ENCODE peak calls at places on chromosomes 1 and 21, in eight cellular contexts. One of them, this sample, is unnamed.
A peak's percentile ranks its signal among the peaks of the same experiment; 100 is the strongest.

GRCh38 chr1:30823969-30824735 is 66.6 kb upstream of the LAPTM5 start:
- DNase-seq in fibroblast of the aortic adventitia: peak; percentile 100
- DNase-seq in kidney epithelial cell: peak; percentile 99
- DNase-seq in ovary: peak; percentile 97
- DNase-seq in AG09319: peak; percentile 99
- DNase-seq in body of pancreas: peak; percentile 97
- DNase-seq in chondrocyte: peak; percentile 98
- DNase-seq in A549: peak; percentile 93
- DNase-seq in this sample: peak; percentile 97

GRCh38 chr1:71587961-71588360 is 507.1 kb upstream of the ZRANB2 start:
- DNase-seq in fibroblast of the aortic adventitia: peak; percentile 69
- DNase-seq in kidney epithelial cell: no peak
- DNase-seq in ovary: no peak
- DNase-seq in AG09319: peak; percentile 18
- DNase-seq in body of pancreas: no peak
- DNase-seq in chondrocyte: no peak
- DNase-seq in A549: no peak
- DNase-seq in this sample: no peak

GRCh38 chr1:205179842-205180241 is 31.7 kb downstream of the DSTYK start:
- DNase-seq in fibroblast of the aortic adventitia: no peak
- DNase-seq in kidney epithelial cell: no peak
- DNase-seq in ovary: no peak
- DNase-seq in AG09319: no peak
- DNase-seq in body of pancreas: no peak
- DNase-seq in chondrocyte: no peak
- DNase-seq in A549: no peak
- DNase-seq in this sample: no peak

GRCh38 chr1:204477036-204477740 is 17.4 kb downstream of the PIK3C2B start:
- DNase-seq in fibroblast of the aortic adventitia: no peak
- DNase-seq in kidney epithelial cell: no peak
- DNase-seq in ovary: no peak
- DNase-seq in AG09319: no peak
- DNase-seq in body of pancreas: no peak
- DNase-seq in chondrocyte: no peak
- DNase-seq in A549: no peak
- DNase-seq in this sample: no peak

GRCh38 chr1:20724364-20725188 is 6.8 kb upstream of the KIF17 start:
- DNase-seq in fibroblast of the aortic adventitia: no peak
- DNase-seq in kidney epithelial cell: no peak
- DNase-seq in ovary: peak; percentile 14
- DNase-seq in AG09319: no peak
- DNase-seq in body of pancreas: no peak
- DNase-seq in chondrocyte: peak; percentile 74
- DNase-seq in A549: no peak
- DNase-seq in this sample: no peak

GRCh38 chr1:9689011-9689706 is 37.6 kb downstream of the PIK3CD start:
- DNase-seq in fibroblast of the aortic adventitia: peak; percentile 58
- DNase-seq in kidney epithelial cell: no peak
- DNase-seq in ovary: peak; percentile 83
- DNase-seq in AG09319: no peak
- DNase-seq in body of pancreas: peak; percentile 85
- DNase-seq in chondrocyte: no peak
- DNase-seq in A549: peak; percentile 61
- DNase-seq in this sample: peak; percentile 94

GRCh38 chr21:29115899-29116298 is 14.5 kb upstream of the MAP3K7CL start:
- DNase-seq in fibroblast of the aortic adventitia: no peak
- DNase-seq in kidney epithelial cell: no peak
- DNase-seq in ovary: no peak
- DNase-seq in AG09319: no peak
- DNase-seq in body of pancreas: no peak
- DNase-seq in chondrocyte: no peak
- DNase-seq in A549: no peak
- DNase-seq in this sample: no peak

GRCh38 chr1:173420330-173420806 is 56.8 kb upstream of the PRDX6 start:
- DNase-seq in fibroblast of the aortic adventitia: peak; percentile 88
- DNase-seq in kidney epithelial cell: peak; percentile 16
- DNase-seq in ovary: peak; percentile 64
- DNase-seq in AG09319: peak; percentile 43
- DNase-seq in body of pancreas: peak; percentile 73
- DNase-seq in chondrocyte: no peak
- DNase-seq in A549: peak; percentile 81
- DNase-seq in this sample: peak; percentile 62

GRCh38 chr1:62142550-62142949 is 52.1 kb upstream of the L1TD1 start:
- DNase-seq in fibroblast of the aortic adventitia: no peak
- DNase-seq in kidney epithelial cell: no peak
- DNase-seq in ovary: no peak
- DNase-seq in AG09319: no peak
- DNase-seq in body of pancreas: no peak
- DNase-seq in chondrocyte: no peak
- DNase-seq in A549: no peak
- DNase-seq in this sample: peak; percentile 22

GRCh38 chr1:92410706-92411105 is 76.0 kb downstream of the GFI1 start:
- DNase-seq in fibroblast of the aortic adventitia: no peak
- DNase-seq in kidney epithelial cell: no peak
- DNase-seq in ovary: no peak
- DNase-seq in AG09319: no peak
- DNase-seq in body of pancreas: no peak
- DNase-seq in chondrocyte: no peak
- DNase-seq in A549: no peak
- DNase-seq in this sample: no peak

GRCh38 chr1:154559496-154559950 is 1.1 kb upstream of the UBE2Q1 start:
- DNase-seq in fibroblast of the aortic adventitia: peak; percentile 96
- DNase-seq in kidney epithelial cell: peak; percentile 65
- DNase-seq in ovary: peak; percentile 91
- DNase-seq in AG09319: peak; percentile 82
- DNase-seq in body of pancreas: peak; percentile 95
- DNase-seq in chondrocyte: no peak
- DNase-seq in A549: peak; percentile 94
- DNase-seq in this sample: peak; percentile 86

GRCh38 chr21:38758815-38759214 is 46.9 kb upstream of the ETS2 start:
- DNase-seq in fibroblast of the aortic adventitia: peak; percentile 31
- DNase-seq in kidney epithelial cell: no peak
- DNase-seq in ovary: no peak
- DNase-seq in AG09319: no peak
- DNase-seq in body of pancreas: no peak
- DNase-seq in chondrocyte: no peak
- DNase-seq in A549: no peak
- DNase-seq in this sample: no peak

DNA sequence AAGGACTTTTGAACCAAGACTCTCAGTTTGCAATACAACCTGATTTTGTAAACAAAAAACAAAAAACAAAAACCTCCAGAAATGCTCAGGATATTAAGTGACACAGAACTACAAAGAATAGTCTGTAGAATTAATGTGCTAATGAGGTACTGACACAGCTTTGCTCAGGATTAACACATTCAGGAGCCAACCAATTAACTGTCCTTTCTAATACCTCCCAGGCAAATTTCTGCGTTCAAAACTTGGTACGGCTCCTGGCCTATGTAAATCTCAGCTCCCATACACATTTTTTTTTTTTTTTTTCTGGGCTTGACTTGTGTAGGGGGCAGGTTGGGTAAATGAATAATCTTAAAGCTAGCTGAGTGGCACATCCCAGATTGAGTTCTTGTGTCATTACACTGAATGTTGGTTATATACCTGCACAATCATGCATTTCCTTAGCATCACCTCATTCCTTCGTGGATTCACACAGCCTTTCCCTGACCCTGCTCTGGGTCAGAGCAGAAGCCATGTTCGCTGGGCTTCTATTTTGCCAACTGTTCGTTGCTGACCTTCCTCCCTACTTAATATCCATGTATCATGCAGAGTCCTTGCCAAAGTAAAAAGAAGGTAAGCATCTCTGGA is 12.7 kb upstream of the IER5 start:
- DNase-seq in fibroblast of the aortic adventitia: no peak
- DNase-seq in kidney epithelial cell: no peak
- DNase-seq in ovary: no peak
- DNase-seq in AG09319: no peak
- DNase-seq in body of pancreas: no peak
- DNase-seq in chondrocyte: no peak
- DNase-seq in A549: peak; percentile 71
- DNase-seq in this sample: no peak
- TF ChIP-seq CTCF in fibroblast of the aortic adventitia: no peak
- TF ChIP-seq CTCF in kidney epithelial cell: no peak
- TF ChIP-seq CTCF in ovary: no peak
- TF ChIP-seq CTCF in AG09319: no peak
- TF ChIP-seq CTCF in body of pancreas: no peak
- TF ChIP-seq CTCF in chondrocyte: no peak
- TF ChIP-seq CTCF in A549: no peak
- TF ChIP-seq CTCF in this sample: no peak

DNA sequence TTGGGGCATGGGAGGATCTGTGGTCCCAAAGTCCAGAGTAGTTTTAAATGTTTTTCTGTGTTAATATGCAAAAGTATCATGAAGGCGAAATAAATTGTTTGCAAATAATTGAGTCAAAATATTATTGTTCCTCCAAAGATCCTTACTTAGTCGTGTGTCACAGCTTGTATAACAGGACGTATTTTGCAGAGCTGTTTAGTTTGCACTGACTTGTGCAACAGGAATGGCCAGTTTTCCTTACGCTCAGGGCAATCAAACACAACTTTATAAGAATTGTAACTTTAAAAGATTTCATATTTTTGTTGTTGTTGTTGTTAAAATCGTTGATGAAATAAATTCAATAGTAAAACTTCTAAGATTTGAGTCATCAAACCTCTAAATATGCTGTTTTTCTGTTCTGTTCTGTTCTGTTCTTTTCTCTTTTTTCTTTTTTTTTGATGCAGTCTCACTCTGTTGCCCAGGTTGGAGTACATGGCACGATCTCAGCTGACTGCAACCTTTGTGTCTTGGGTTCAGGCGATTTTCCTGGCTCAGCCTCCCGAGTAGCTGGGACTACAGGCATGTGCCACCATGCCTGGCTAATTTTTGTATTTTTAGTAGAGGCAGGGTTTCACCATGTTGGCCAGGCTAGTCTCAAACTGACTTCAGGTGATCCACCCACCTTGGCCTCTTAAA is 60.6 kb downstream of the UCK2 start:
- DNase-seq in fibroblast of the aortic adventitia: no peak
- DNase-seq in kidney epithelial cell: no peak
- DNase-seq in ovary: no peak
- DNase-seq in AG09319: no peak
- DNase-seq in body of pancreas: no peak
- DNase-seq in chondrocyte: no peak
- DNase-seq in A549: no peak
- DNase-seq in this sample: no peak
- TF ChIP-seq CTCF in fibroblast of the aortic adventitia: no peak
- TF ChIP-seq CTCF in kidney epithelial cell: no peak
- TF ChIP-seq CTCF in ovary: no peak
- TF ChIP-seq CTCF in AG09319: no peak
- TF ChIP-seq CTCF in body of pancreas: no peak
- TF ChIP-seq CTCF in chondrocyte: no peak
- TF ChIP-seq CTCF in A549: no peak
- TF ChIP-seq CTCF in this sample: no peak

GRCh38 chr1:179591592-179592580 is at the start of gene TDRD5:
- DNase-seq in fibroblast of the aortic adventitia: no peak
- DNase-seq in kidney epithelial cell: no peak
- DNase-seq in ovary: no peak
- DNase-seq in AG09319: no peak
- DNase-seq in body of pancreas: peak; percentile 55
- DNase-seq in chondrocyte: peak; percentile 82
- DNase-seq in A549: peak; percentile 44
- DNase-seq in this sample: no peak
- TF ChIP-seq CTCF in fibroblast of the aortic adventitia: no peak
- TF ChIP-seq CTCF in kidney epithelial cell: no peak
- TF ChIP-seq CTCF in ovary: no peak
- TF ChIP-seq CTCF in AG09319: no peak
- TF ChIP-seq CTCF in body of pancreas: no peak
- TF ChIP-seq CTCF in chondrocyte: no peak
- TF ChIP-seq CTCF in A549: no peak
- TF ChIP-seq CTCF in this sample: no peak

DNA sequence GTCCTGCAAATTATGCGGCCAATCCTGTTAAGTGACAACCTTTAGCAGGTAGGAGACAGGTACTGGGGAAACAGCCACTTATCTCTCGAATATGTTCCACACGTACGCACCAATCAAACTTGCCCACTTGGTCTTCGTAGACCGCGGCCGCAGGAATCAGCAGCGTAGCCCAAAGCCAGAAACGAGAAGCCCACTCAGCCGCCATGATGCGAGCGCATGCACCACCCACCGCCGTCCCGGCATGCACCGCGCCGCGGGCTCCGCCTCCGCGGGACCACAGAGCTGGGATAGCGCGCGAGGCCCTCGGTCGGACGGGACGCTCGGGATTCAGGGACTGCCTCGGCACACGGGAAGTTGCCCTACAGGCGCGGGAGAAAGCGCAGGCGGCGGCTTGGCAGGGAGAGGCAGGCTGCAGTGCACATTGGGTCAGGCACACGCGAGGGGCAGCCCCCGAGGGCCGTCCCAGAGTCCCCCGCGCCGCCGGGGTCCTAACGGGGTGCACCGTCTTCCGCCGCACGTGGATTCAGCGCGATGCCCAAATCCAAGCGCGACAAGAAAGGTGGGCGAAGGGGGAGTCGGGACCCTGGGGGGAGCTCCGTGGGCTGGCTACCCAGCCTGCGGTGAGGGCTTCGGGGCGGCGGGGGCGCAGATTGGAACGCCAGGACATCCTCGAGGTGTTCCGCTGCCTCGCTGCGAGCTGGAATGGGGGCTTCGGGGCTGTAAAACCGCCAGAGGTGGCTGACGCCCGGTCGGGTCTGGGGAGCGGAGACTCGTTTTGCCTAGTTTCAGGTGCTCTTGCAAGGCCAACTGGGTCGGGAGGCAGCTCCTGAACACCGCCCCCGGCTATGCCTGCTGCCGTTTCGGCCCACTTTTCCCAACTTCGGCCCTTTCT is at the start of the genes EMC1 and MRTO4:
- DNase-seq in fibroblast of the aortic adventitia: peak; percentile 72
- DNase-seq in kidney epithelial cell: no peak
- DNase-seq in ovary: peak; percentile 80
- DNase-seq in AG09319: peak; percentile 15
- DNase-seq in body of pancreas: peak; percentile 79
- DNase-seq in chondrocyte: peak; percentile 96
- DNase-seq in A549: peak; percentile 76
- DNase-seq in this sample: peak; percentile 96
- TF ChIP-seq CTCF in fibroblast of the aortic adventitia: no peak
- TF ChIP-seq CTCF in kidney epithelial cell: no peak
- TF ChIP-seq CTCF in ovary: no peak
- TF ChIP-seq CTCF in AG09319: no peak
- TF ChIP-seq CTCF in body of pancreas: no peak
- TF ChIP-seq CTCF in chondrocyte: no peak
- TF ChIP-seq CTCF in A549: no peak
- TF ChIP-seq CTCF in this sample: no peak